ENCODE peak calls at places on chromosomes 3 and 15, in nine cellular contexts. V, Z, D, T, Y, X, L, R and K are unnamed samples.

GRCh38 chr3:123782488-123782887 is 101.6 kb downstream of the MYLK start:
- DNase-seq in Z (no peak), D (no peak), L (no peak), T (no peak), V (no peak), X (no peak), R (no peak), Y (no peak), K (no peak)

GRCh38 chr15:37095197-37095992 is 5.0 kb downstream of the MEIS2 start:
- DNase-seq in R (peak; percentile 35), L (no peak), X (no peak), Z (no peak), T (no peak), D (no peak), V (peak; percentile 73), Y (peak; percentile 59), K (no peak)

GRCh38 chr3:42732196-42732828 is 29.7 kb upstream of the HHATL start:
- DNase-seq in L (no peak), Z (no peak), X (no peak), R (peak; percentile 88), V (peak; percentile 57), Y (no peak), T (no peak), D (no peak), K (no peak)

GRCh38 chr15:70556376-70556775 is 207.0 kb downstream of the UACA start:
- DNase-seq in L (no peak), T (no peak), R (no peak), V (no peak), Z (no peak), Y (no peak), X (no peak), D (no peak), K (no peak)

GRCh38 chr3:46059432-46059831 is 32.1 kb upstream of the XCR1 start:
- DNase-seq in R (no peak), V (no peak), X (no peak), D (no peak), Z (no peak), T (no peak), L (no peak), Y (no peak), K (no peak)

GRCh38 chr3:4543110-4543509 is 50.0 kb downstream of the ITPR1 start:
- DNase-seq in Z (no peak), T (no peak), X (no peak), Y (no peak), R (no peak), D (no peak), L (no peak), V (no peak), K (no peak)

GRCh38 chr3:185552358-185552877 is at the start of gene LIPH:
- DNase-seq in X (peak; percentile 53), V (no peak), R (no peak), Y (no peak), D (peak; percentile 49), L (no peak), T (peak; percentile 45), Z (no peak), K (peak; percentile 30)

GRCh38 chr15:97759363-97759762 is 201.1 kb upstream of the ARRDC4 start:
- DNase-seq in R (no peak), D (no peak), L (no peak), T (no peak), X (no peak), Z (no peak), V (no peak), Y (no peak), K (no peak)